ENCODE peak calls at places on chromosomes 4 and X, in eight cellular contexts. One of them, this sample, is unnamed.

GRCh38 chr4:99790796-99791617 is 25.6 kb upstream of the DAPP1 start:
- DNase-seq in fibroblast of mammary gland: peak
- DNase-seq in neural progenitor cell: no peak
- DNase-seq in spleen: no peak
- DNase-seq in retinal pigment epithelial cell: peak
- DNase-seq in fibroblast of lung: peak
- DNase-seq in AG10803: no peak
- DNase-seq in omental fat pad: no peak
- DNase-seq in this sample: no peak

GRCh38 chrX:8981742-8982141 is 52.2 kb downstream of the FAM9B start:
- DNase-seq in fibroblast of mammary gland: no peak
- DNase-seq in neural progenitor cell: peak
- DNase-seq in spleen: no peak
- DNase-seq in retinal pigment epithelial cell: no peak
- DNase-seq in fibroblast of lung: no peak
- DNase-seq in AG10803: no peak
- DNase-seq in omental fat pad: no peak
- DNase-seq in this sample: no peak

GRCh38 chrX:69503228-69503834 is 795 bp upstream of the NALF2 start:
- DNase-seq in fibroblast of mammary gland: peak
- DNase-seq in neural progenitor cell: no peak
- DNase-seq in spleen: no peak
- DNase-seq in retinal pigment epithelial cell: no peak
- DNase-seq in fibroblast of lung: peak
- DNase-seq in AG10803: no peak
- DNase-seq in omental fat pad: no peak
- DNase-seq in this sample: no peak

GRCh38 chr4:112951362-112951962 is 98.0 kb upstream of the ANK2 start:
- DNase-seq in fibroblast of mammary gland: peak
- DNase-seq in neural progenitor cell: no peak
- DNase-seq in spleen: no peak
- DNase-seq in retinal pigment epithelial cell: no peak
- DNase-seq in fibroblast of lung: peak
- DNase-seq in AG10803: peak
- DNase-seq in omental fat pad: no peak
- DNase-seq in this sample: no peak

GRCh38 chrX:133415276-133416105 is at the start of gene GPC4:
- DNase-seq in fibroblast of mammary gland: peak
- DNase-seq in neural progenitor cell: peak
- DNase-seq in spleen: peak
- DNase-seq in retinal pigment epithelial cell: no peak
- DNase-seq in fibroblast of lung: peak
- DNase-seq in AG10803: peak
- DNase-seq in omental fat pad: no peak
- DNase-seq in this sample: peak

GRCh38 chrX:11558972-11559371 is 106.7 kb downstream of the ARHGAP6 start:
- DNase-seq in fibroblast of mammary gland: no peak
- DNase-seq in neural progenitor cell: peak
- DNase-seq in spleen: no peak
- DNase-seq in retinal pigment epithelial cell: no peak
- DNase-seq in fibroblast of lung: no peak
- DNase-seq in AG10803: no peak
- DNase-seq in omental fat pad: no peak
- DNase-seq in this sample: peak

GRCh38 chrX:21438792-21439191 is 64.6 kb downstream of the CNKSR2 start:
- DNase-seq in fibroblast of mammary gland: no peak
- DNase-seq in neural progenitor cell: no peak
- DNase-seq in spleen: no peak
- DNase-seq in retinal pigment epithelial cell: no peak
- DNase-seq in fibroblast of lung: no peak
- DNase-seq in AG10803: no peak
- DNase-seq in omental fat pad: no peak
- DNase-seq in this sample: no peak

GRCh38 chr4:159370316-159370715 is 267.4 kb downstream of the RAPGEF2 start:
- DNase-seq in fibroblast of mammary gland: no peak
- DNase-seq in neural progenitor cell: no peak
- DNase-seq in spleen: no peak
- DNase-seq in retinal pigment epithelial cell: no peak
- DNase-seq in fibroblast of lung: no peak
- DNase-seq in AG10803: no peak
- DNase-seq in omental fat pad: no peak
- DNase-seq in this sample: no peak

DNA sequence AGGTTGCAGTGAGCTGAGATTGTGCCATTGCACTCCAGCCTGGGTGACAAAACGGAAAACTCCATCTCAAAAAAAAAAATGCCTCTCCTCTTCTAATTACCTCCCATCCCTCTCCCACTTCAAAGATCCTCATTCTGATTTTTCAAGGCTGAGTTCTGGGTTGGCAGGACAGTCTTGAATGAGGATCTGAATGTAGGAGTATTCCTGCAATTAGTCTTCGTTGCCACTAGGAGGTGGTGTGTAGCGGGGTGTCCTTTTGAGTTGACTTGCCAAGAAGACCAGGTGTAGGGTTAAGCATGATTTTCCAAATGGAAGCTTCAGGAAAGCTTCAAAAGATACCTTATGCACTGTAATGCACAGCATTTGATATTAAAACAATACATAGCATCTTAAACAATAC is 169.9 kb downstream of the ASMT start:
- DNase-seq in fibroblast of mammary gland: no peak
- DNase-seq in neural progenitor cell: no peak
- DNase-seq in spleen: no peak
- DNase-seq in retinal pigment epithelial cell: no peak
- DNase-seq in fibroblast of lung: no peak
- DNase-seq in AG10803: no peak
- DNase-seq in omental fat pad: no peak
- DNase-seq in this sample: no peak
- TF ChIP-seq CTCF in fibroblast of mammary gland: no peak
- TF ChIP-seq CTCF in neural progenitor cell: peak
- TF ChIP-seq CTCF in spleen: no peak
- TF ChIP-seq CTCF in retinal pigment epithelial cell: no peak
- TF ChIP-seq CTCF in fibroblast of lung: no peak
- TF ChIP-seq CTCF in AG10803: no peak
- TF ChIP-seq CTCF in omental fat pad: no peak
- TF ChIP-seq CTCF in this sample: no peak

DNA sequence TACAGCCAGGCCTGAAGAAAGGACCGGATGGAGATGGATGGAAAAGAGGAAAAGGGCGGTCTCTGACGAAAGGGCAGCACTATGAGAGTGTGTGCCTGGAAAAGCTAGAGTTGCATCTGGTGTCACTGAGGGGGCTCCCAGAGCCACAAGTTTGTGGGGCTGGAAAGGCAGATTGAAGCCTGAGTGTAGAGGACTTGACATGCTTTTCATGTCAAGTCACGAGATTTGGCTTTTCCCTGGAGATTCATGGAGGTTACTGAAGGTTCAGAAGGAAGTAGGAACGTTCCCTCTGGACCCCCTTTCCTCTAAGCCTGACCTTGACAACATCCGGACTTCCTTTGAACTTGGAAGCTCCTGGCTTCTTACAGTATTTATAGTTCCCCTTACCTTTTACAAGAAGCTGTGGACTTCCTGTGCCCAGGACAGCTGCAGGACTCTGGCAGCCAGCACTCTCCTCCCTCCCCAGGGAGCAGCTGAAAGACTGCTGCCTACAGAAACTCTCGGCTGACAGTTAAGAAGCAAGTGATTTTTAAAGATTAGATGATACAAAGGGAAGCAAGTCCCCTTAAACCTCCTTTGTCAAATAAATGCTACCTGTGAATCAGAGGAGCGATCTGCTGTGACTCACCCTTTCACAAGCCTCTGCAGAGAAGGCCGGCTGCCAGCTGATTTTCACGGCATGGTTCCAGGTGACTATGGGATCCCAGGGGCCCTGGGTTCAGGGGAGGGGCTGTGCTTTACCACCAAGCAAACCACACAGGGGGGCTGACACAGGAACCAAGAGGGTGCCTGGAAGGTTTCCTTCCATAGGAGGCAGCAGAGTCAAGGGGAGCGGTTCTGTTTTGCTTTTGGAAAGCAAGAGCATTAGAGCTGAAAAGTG is 72.9 kb upstream of the STIM2 start:
- DNase-seq in fibroblast of mammary gland: peak
- DNase-seq in neural progenitor cell: peak
- DNase-seq in spleen: peak
- DNase-seq in retinal pigment epithelial cell: peak
- DNase-seq in fibroblast of lung: peak
- DNase-seq in AG10803: peak
- DNase-seq in omental fat pad: no peak
- DNase-seq in this sample: peak
- TF ChIP-seq CTCF in fibroblast of mammary gland: peak
- TF ChIP-seq CTCF in neural progenitor cell: peak
- TF ChIP-seq CTCF in spleen: peak
- TF ChIP-seq CTCF in retinal pigment epithelial cell: peak
- TF ChIP-seq CTCF in fibroblast of lung: peak
- TF ChIP-seq CTCF in AG10803: peak
- TF ChIP-seq CTCF in omental fat pad: no peak
- TF ChIP-seq CTCF in this sample: peak

GRCh38 chrX:30635630-30636029 is 17.6 kb upstream of the GK start:
- DNase-seq in fibroblast of mammary gland: no peak
- DNase-seq in neural progenitor cell: no peak
- DNase-seq in spleen: no peak
- DNase-seq in retinal pigment epithelial cell: no peak
- DNase-seq in fibroblast of lung: peak
- DNase-seq in AG10803: no peak
- DNase-seq in omental fat pad: no peak
- DNase-seq in this sample: no peak
- TF ChIP-seq CTCF in fibroblast of mammary gland: peak
- TF ChIP-seq CTCF in neural progenitor cell: peak
- TF ChIP-seq CTCF in spleen: no peak
- TF ChIP-seq CTCF in retinal pigment epithelial cell: peak
- TF ChIP-seq CTCF in fibroblast of lung: peak
- TF ChIP-seq CTCF in AG10803: peak
- TF ChIP-seq CTCF in omental fat pad: no peak
- TF ChIP-seq CTCF in this sample: peak

DNA sequence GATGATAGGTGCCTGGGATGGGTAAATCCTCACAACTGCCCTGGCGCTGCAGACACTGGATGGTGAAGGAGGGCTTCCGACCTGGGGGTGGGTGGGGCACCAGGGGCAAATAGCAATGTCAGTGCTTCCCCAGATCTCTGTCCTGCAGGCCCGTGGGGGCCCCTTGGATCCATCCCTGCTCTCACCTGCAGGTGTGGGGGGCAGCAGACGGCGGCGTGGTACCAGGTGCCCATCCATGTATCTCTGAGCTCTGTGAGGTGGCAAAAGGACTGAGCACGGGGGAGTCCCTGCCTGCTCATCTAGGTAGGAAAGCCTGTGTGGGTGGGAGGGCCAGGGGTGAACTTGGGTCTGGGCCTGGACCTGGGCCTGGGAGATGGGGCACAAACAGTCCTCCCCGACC is 6.5 kb upstream of the SYP start:
- DNase-seq in fibroblast of mammary gland: no peak
- DNase-seq in neural progenitor cell: no peak
- DNase-seq in spleen: no peak
- DNase-seq in retinal pigment epithelial cell: no peak
- DNase-seq in fibroblast of lung: no peak
- DNase-seq in AG10803: no peak
- DNase-seq in omental fat pad: no peak
- DNase-seq in this sample: no peak
- TF ChIP-seq CTCF in fibroblast of mammary gland: no peak
- TF ChIP-seq CTCF in neural progenitor cell: no peak
- TF ChIP-seq CTCF in spleen: no peak
- TF ChIP-seq CTCF in retinal pigment epithelial cell: no peak
- TF ChIP-seq CTCF in fibroblast of lung: no peak
- TF ChIP-seq CTCF in AG10803: no peak
- TF ChIP-seq CTCF in omental fat pad: no peak
- TF ChIP-seq CTCF in this sample: no peak

GRCh38 chr4:188374870-188375269 is 235.6 kb downstream of the TRIML1 start:
- DNase-seq in fibroblast of mammary gland: no peak
- DNase-seq in neural progenitor cell: no peak
- DNase-seq in spleen: no peak
- DNase-seq in retinal pigment epithelial cell: no peak
- DNase-seq in fibroblast of lung: no peak
- DNase-seq in AG10803: no peak
- DNase-seq in omental fat pad: no peak
- DNase-seq in this sample: no peak

GRCh38 chr4:188372051-188372450 is 232.8 kb downstream of the TRIML1 start:
- DNase-seq in fibroblast of mammary gland: peak
- DNase-seq in neural progenitor cell: no peak
- DNase-seq in spleen: no peak
- DNase-seq in retinal pigment epithelial cell: no peak
- DNase-seq in fibroblast of lung: peak
- DNase-seq in AG10803: peak
- DNase-seq in omental fat pad: no peak
- DNase-seq in this sample: no peak

GRCh38 chr4:188370781-188371180 is 231.5 kb downstream of the TRIML1 start:
- DNase-seq in fibroblast of mammary gland: no peak
- DNase-seq in neural progenitor cell: no peak
- DNase-seq in spleen: no peak
- DNase-seq in retinal pigment epithelial cell: no peak
- DNase-seq in fibroblast of lung: no peak
- DNase-seq in AG10803: no peak
- DNase-seq in omental fat pad: no peak
- DNase-seq in this sample: no peak

DNA sequence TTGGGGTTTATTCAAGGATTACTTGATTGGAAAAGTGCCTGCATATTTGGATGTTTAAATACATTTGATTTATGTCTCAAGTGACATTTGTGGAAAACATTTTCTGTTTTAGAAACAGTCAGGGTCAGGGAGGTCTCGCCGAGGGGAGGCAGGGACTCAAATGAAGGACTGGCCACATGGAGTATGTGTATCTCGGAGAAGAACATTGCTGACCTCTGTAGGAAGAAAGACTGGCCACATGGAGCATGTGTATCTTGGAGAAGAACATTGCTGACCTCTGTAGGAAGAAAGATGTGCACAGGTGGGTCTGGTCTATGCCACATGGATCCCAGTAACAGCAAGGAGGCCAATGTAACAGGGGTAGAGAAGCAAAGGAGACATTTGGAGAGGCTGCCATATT is 233.6 kb downstream of the TRIML1 start:
- DNase-seq in fibroblast of mammary gland: peak
- DNase-seq in neural progenitor cell: peak
- DNase-seq in spleen: no peak
- DNase-seq in retinal pigment epithelial cell: no peak
- DNase-seq in fibroblast of lung: peak
- DNase-seq in AG10803: peak
- DNase-seq in omental fat pad: no peak
- DNase-seq in this sample: no peak
- TF ChIP-seq CTCF in fibroblast of mammary gland: peak
- TF ChIP-seq CTCF in neural progenitor cell: peak
- TF ChIP-seq CTCF in spleen: no peak
- TF ChIP-seq CTCF in retinal pigment epithelial cell: no peak
- TF ChIP-seq CTCF in fibroblast of lung: no peak
- TF ChIP-seq CTCF in AG10803: no peak
- TF ChIP-seq CTCF in omental fat pad: no peak
- TF ChIP-seq CTCF in this sample: no peak

This sample was measured in transverse colon.